ENCODE peak calls at places on chromosome 11, in seven cellular contexts. Y is adrenal gland, O is stromal cell of bone marrow, A is GM03348, N is ELR, Q is cardiac fibroblast, L is cardiac muscle cell. W is an unnamed sample.

GRCh38 chr11:99548264-99548663 is 527.5 kb downstream of the CNTN5 start:
- DNase-seq in Y (no peak), O (no peak), A (no peak), N (peak; percentile 31), Q (peak; percentile 22), L (peak; percentile 38), W (no peak)

GRCh38 chr11:88555018-88555828 is 217.7 kb upstream of the CTSC start:
- DNase-seq in Y (no peak), O (peak; percentile 99), A (peak; percentile 69), N (peak; percentile 100), Q (peak; percentile 98), L (peak; percentile 99), W (no peak)

GRCh38 chr11:57424802-57425564 is 1.9 kb downstream of the SLC43A3 start:
- DNase-seq in Y (peak; percentile 77), O (peak; percentile 79), A (peak; percentile 74), N (peak; percentile 95), Q (peak; percentile 94), L (peak; percentile 97), W (peak; percentile 56)

GRCh38 chr11:59901306-59901705 is 22.7 kb downstream of the OOSP3 start:
- DNase-seq in Y (peak; percentile 67), O (peak; percentile 6), A (peak; percentile 16), N (peak; percentile 98), Q (peak; percentile 52), L (peak; percentile 48), W (no peak)

GRCh38 chr11:82225502-82225901 is 508.2 kb downstream of the FAM181B start:
- DNase-seq in Y (no peak), O (no peak), A (no peak), N (no peak), Q (no peak), L (no peak), W (no peak)

GRCh38 chr11:70490723-70491558 is 92.6 kb downstream of the CTTN start:
- DNase-seq in Y (no peak), O (no peak), A (no peak), N (no peak), Q (no peak), L (no peak), W (no peak)

GRCh38 chr11:748007-748359 is 719 bp downstream of the TALDO1 start:
- DNase-seq in Y (no peak), O (no peak), A (peak; percentile 46), N (peak; percentile 42), Q (peak; percentile 21), L (peak; percentile 34), W (peak; percentile 42)

GRCh38 chr11:126155402-126156187 is 55.9 kb downstream of the RPUSD4 start:
- DNase-seq in Y (no peak), O (no peak), A (no peak), N (no peak), Q (no peak), L (no peak), W (no peak)

GRCh38 chr11:116990061-116990473 is 108.2 kb downstream of the SIK3 start:
- DNase-seq in Y (no peak), O (peak; percentile 70), A (peak; percentile 77), N (peak; percentile 84), Q (peak; percentile 87), L (peak; percentile 87), W (peak; percentile 13)

GRCh38 chr11:75233688-75234295 is 6.8 kb upstream of the TPBGL start:
- DNase-seq in Y (peak; percentile 49), O (peak; percentile 38), A (peak; percentile 67), N (peak; percentile 61), Q (peak; percentile 72), L (peak; percentile 82), W (peak; percentile 8)

GRCh38 chr11:124745835-124746620 is 6.0 kb downstream of the VSIG2 start:
- DNase-seq in Y (no peak), O (no peak), A (no peak), N (no peak), Q (no peak), L (no peak), W (peak; percentile 69)

GRCh38 chr11:14537134-14537599 is 17.0 kb upstream of the PSMA1 start:
- DNase-seq in Y (peak; percentile 55), O (no peak), A (peak; percentile 68), N (peak; percentile 56), Q (peak; percentile 55), L (peak; percentile 67), W (no peak)

GRCh38 chr11:76990628-76991027 is 43.6 kb upstream of the B3GNT6 start:
- DNase-seq in Y (no peak), O (no peak), A (no peak), N (no peak), Q (no peak), L (no peak), W (no peak)

GRCh38 chr11:77199346-77199745 is 71.3 kb downstream of the MYO7A start:
- DNase-seq in Y (peak; percentile 82), O (no peak), A (no peak), N (no peak), Q (no peak), L (no peak), W (no peak)

GRCh38 chr11:13206086-13206640 is 71.4 kb upstream of the BMAL1 start:
- DNase-seq in Y (no peak), O (no peak), A (no peak), N (no peak), Q (no peak), L (no peak), W (no peak)

GRCh38 chr11:2933376-2934056 is 4.3 kb upstream of the PHLDA2 start:
- DNase-seq in Y (peak; percentile 80), O (peak; percentile 78), A (peak; percentile 88), N (peak; percentile 93), Q (peak; percentile 85), L (peak; percentile 70), W (no peak)

GRCh38 chr11:66015094-66015881 is 3.5 kb downstream of the CST6 start:
- DNase-seq in Y (no peak), O (no peak), A (peak; percentile 68), N (peak; percentile 52), Q (peak; percentile 72), L (peak; percentile 37), W (no peak)

GRCh38 chr11:121669422-121669821 is 216.7 kb upstream of the SORL1-AS1 start:
- DNase-seq in Y (no peak), O (no peak), A (no peak), N (no peak), Q (no peak), L (no peak), W (no peak)

GRCh38 chr11:23403210-23404185 is 543.2 kb upstream of the CCDC179 start:
- DNase-seq in Y (no peak), O (no peak), A (no peak), N (no peak), Q (no peak), L (no peak), W (no peak)

GRCh38 chr11:34501962-34502361 is 11.6 kb downstream of the ELF5 start:
- DNase-seq in Y (no peak), O (peak; percentile 3), A (peak; percentile 47), N (no peak), Q (peak; percentile 28), L (peak; percentile 30), W (peak; percentile 62)

GRCh38 chr11:8384199-8384821 is 120.6 kb upstream of the LMO1 start:
- DNase-seq in Y (peak; percentile 88), O (no peak), A (no peak), N (peak; percentile 66), Q (peak; percentile 47), L (peak; percentile 65), W (peak; percentile 97)

GRCh38 chr11:2877474-2877873 is 8.1 kb downstream of the CDKN1C start:
- DNase-seq in Y (no peak), O (no peak), A (no peak), N (no peak), Q (peak; percentile 26), L (peak; percentile 42), W (no peak)

GRCh38 chr11:33067294-33067693 is 27.9 kb downstream of the TCP11L1 start:
- DNase-seq in Y (no peak), O (no peak), A (no peak), N (no peak), Q (no peak), L (no peak), W (peak; percentile 78)

GRCh38 chr11:46896719-46897406 is 21.5 kb downstream of the LRP4 start:
- DNase-seq in Y (no peak), O (no peak), A (no peak), N (peak; percentile 76), Q (peak; percentile 44), L (peak; percentile 48), W (no peak)

GRCh38 chr11:20672575-20672974 is 3.2 kb downstream of the NELL1 start:
- DNase-seq in Y (no peak), O (no peak), A (no peak), N (peak; percentile 3), Q (peak; percentile 10), L (peak; percentile 8), W (no peak)

GRCh38 chr11:47720651-47721050 is 5.5 kb upstream of the AGBL2 start:
- DNase-seq in Y (no peak), O (no peak), A (no peak), N (no peak), Q (no peak), L (no peak), W (no peak)

GRCh38 chr11:126332221-126332711 is 23.2 kb upstream of the ST3GAL4 start:
- DNase-seq in Y (peak; percentile 97), O (peak; percentile 90), A (peak; percentile 92), N (peak; percentile 92), Q (peak; percentile 84), L (peak; percentile 83), W (no peak)

GRCh38 chr11:27694992-27695391 is 5.3 kb downstream of the BDNF start:
- DNase-seq in Y (no peak), O (peak; percentile 44), A (no peak), N (peak; percentile 49), Q (peak; percentile 64), L (peak; percentile 62), W (no peak)

GRCh38 chr11:93330446-93330984 is at the start of gene DEUP1:
- DNase-seq in Y (peak; percentile 80), O (no peak), A (peak; percentile 38), N (no peak), Q (no peak), L (peak; percentile 22), W (peak; percentile 82)

GRCh38 chr11:63888170-63889086 is 28.5 kb downstream of the RCOR2 start:
- DNase-seq in Y (peak; percentile 80), O (peak; percentile 47), A (peak; percentile 73), N (peak; percentile 27), Q (peak; percentile 71), L (peak; percentile 80), W (peak; percentile 96)

GRCh38 chr11:9896902-9897301 is 233.0 kb downstream of the SWAP70 start:
- DNase-seq in Y (no peak), O (no peak), A (no peak), N (no peak), Q (no peak), L (no peak), W (no peak)

GRCh38 chr11:78704811-78705210 is 130.1 kb upstream of the NARS2 start:
- DNase-seq in Y (no peak), O (no peak), A (no peak), N (no peak), Q (no peak), L (no peak), W (no peak)

GRCh38 chr11:120501440-120501839 is 10.1 kb upstream of the GRIK4 start:
- DNase-seq in Y (no peak), O (no peak), A (no peak), N (no peak), Q (no peak), L (no peak), W (no peak)

GRCh38 chr11:35946766-35947165 is 2.9 kb downstream of the LDLRAD3 start:
- DNase-seq in Y (no peak), O (no peak), A (no peak), N (no peak), Q (no peak), L (no peak), W (no peak)

GRCh38 chr11:75475767-75476650 is 43.0 kb upstream of the KLHL35 start:
- DNase-seq in Y (peak; percentile 83), O (no peak), A (no peak), N (peak; percentile 54), Q (peak; percentile 75), L (peak; percentile 81), W (peak; percentile 59)

GRCh38 chr11:70466154-70466553 is 67.8 kb downstream of the CTTN start:
- DNase-seq in Y (no peak), O (no peak), A (no peak), N (peak; percentile 32), Q (peak; percentile 11), L (peak; percentile 19), W (no peak)

GRCh38 chr11:118628432-118628831 is 21.0 kb downstream of the PHLDB1 start:
- DNase-seq in Y (no peak), O (no peak), A (no peak), N (no peak), Q (no peak), L (no peak), W (peak; percentile 41)

W was measured in thyroid gland.